ENCODE peak calls at places on chromosomes 3 and 15, in five cellular contexts. F is activated T-cell treated with anti-CD3 and anti-CD28 coated beads for 1 hour; L is cardiac muscle cell; D is lower lobe of right lung; N is activated naive CD4-positive, alpha-beta T cell treated with Interleukin-2 at 50 U/mL for 16 hours. G is an unnamed sample.

GRCh38 chr3:17742837-17743659 is 617 bp upstream of the TBC1D5 start:
- DNase-seq in L (no peak), N (no peak), D (no peak), F (no peak), G (no peak)

GRCh38 chr3:56837196-56837955 is 35.6 kb upstream of the ARHGEF3 start:
- DNase-seq in N (no peak), L (no peak), F (no peak), D (no peak), G (peak; percentile 21)

GRCh38 chr15:57025264-57025939 is 107.0 kb downstream of the TCF12 start:
- DNase-seq in L (peak; percentile 64), N (no peak), F (no peak), D (no peak), G (no peak)

GRCh38 chr3:140540262-140540661 is 137.6 kb upstream of the TRIM42 start:
- DNase-seq in D (no peak), N (no peak), F (no peak), L (no peak), G (no peak)

GRCh38 chr3:158492685-158493084 is 78.3 kb upstream of the MLF1 start:
- DNase-seq in D (no peak), N (no peak), L (peak; percentile 8), F (no peak), G (no peak)

GRCh38 chr3:155912574-155913190 is 42.2 kb downstream of the GMPS start:
- DNase-seq in F (no peak), N (no peak), D (no peak), L (peak; percentile 28), G (no peak)

GRCh38 chr3:190073264-190073663 is 47.4 kb downstream of the P3H2 start:
- DNase-seq in N (no peak), D (no peak), L (no peak), F (no peak), G (no peak)

GRCh38 chr15:29674661-29675533 is 147.4 kb downstream of the TJP1 start:
- DNase-seq in F (no peak), N (no peak), L (peak; percentile 75), D (peak; percentile 71), G (no peak)

GRCh38 chr15:77568960-77569646 is 63.6 kb downstream of the LINGO1 start:
- DNase-seq in L (peak; percentile 65), F (no peak), N (no peak), D (peak; percentile 64), G (no peak)

GRCh38 chr3:196355668-196356067 is 17.5 kb upstream of the TM4SF19 start:
- DNase-seq in L (no peak), N (no peak), D (no peak), F (no peak), G (no peak)

GRCh38 chr3:123936400-123936799 is 24.6 kb downstream of the CCDC14 start:
- DNase-seq in N (no peak), L (no peak), D (no peak), F (no peak), G (no peak)

GRCh38 chr15:74380361-74381189 is 13.1 kb upstream of the CYP11A1 start:
- DNase-seq in N (no peak), L (no peak), D (no peak), F (no peak), G (no peak)

GRCh38 chr15:81950841-81951414 is 94.9 kb downstream of the MEX3B start:
- DNase-seq in D (no peak), N (no peak), L (peak; percentile 76), F (no peak), G (no peak)

GRCh38 chr15:55588070-55588817 is at the start of gene PYGO1:
- DNase-seq in F (no peak), N (peak; percentile 37), D (peak; percentile 72), L (peak; percentile 79), G (no peak)

G was measured in GM12878.